ENCODE peak calls at places on chromosomes 16 and 17, in nine cellular contexts. R is myocyte; L is NCI-H1092 treated with DMSO at 0.1 percent for 48 hours; Y is NCI-H1105; G is WTC11; M is EL; C is hippocampal formation; B is stimulated activated CD4-positive, alpha-beta T cell treated with anti-CD3 and anti-CD28 coated beads, Interleukin-15, amount 100 ng/mL, for 1 hour; E is H1. H is an unnamed sample.

GRCh38 chr17:7477392-7478275 is 1.8 kb downstream of the ZBTB4 start:
- DNase-seq in R (peak), L (no peak), Y (no peak), G (no peak), M (peak), C (no peak), B (no peak), E (no peak), H (no peak)

GRCh38 chr17:56902350-56902749 is 11.5 kb downstream of the TRIM25 start:
- DNase-seq in R (peak), L (no peak), Y (no peak), G (no peak), M (peak), C (no peak), B (no peak), E (no peak), H (no peak)

GRCh38 chr17:82383411-82383810 is 11.8 kb downstream of the UTS2R start:
- DNase-seq in R (no peak), L (peak), Y (no peak), G (no peak), M (no peak), C (no peak), B (no peak), E (no peak), H (no peak)

GRCh38 chr16:86077243-86077940 is 178.4 kb downstream of the IRF8 start:
- DNase-seq in R (no peak), L (no peak), Y (no peak), G (no peak), M (no peak), C (no peak), B (no peak), E (no peak), H (no peak)

GRCh38 chr16:64397945-64398508 is 723.8 kb downstream of the CDH11 start:
- DNase-seq in R (no peak), L (no peak), Y (no peak), G (no peak), M (no peak), C (no peak), B (no peak), E (no peak), H (no peak)

GRCh38 chr16:83835972-83836566 is 28.3 kb downstream of the HSBP1 start:
- DNase-seq in R (peak), L (no peak), Y (no peak), G (no peak), M (peak), C (no peak), B (no peak), E (no peak), H (no peak)

GRCh38 chr16:56708418-56708817 is 21.5 kb upstream of the NUP93 start:
- DNase-seq in R (no peak), L (no peak), Y (no peak), G (no peak), M (no peak), C (no peak), B (no peak), E (no peak), H (no peak)

GRCh38 chr17:80992077-80992947 is 671 bp downstream of the CHMP6 start:
- DNase-seq in R (no peak), L (no peak), Y (no peak), G (peak), M (no peak), C (no peak), B (no peak), E (no peak), H (no peak)

GRCh38 chr17:57856792-57857620 is 7.2 kb upstream of the MRPS23 start:
- DNase-seq in R (no peak), L (no peak), Y (no peak), G (no peak), M (no peak), C (no peak), B (no peak), E (no peak), H (no peak)

GRCh38 chr16:77290451-77291110 is 91.4 kb downstream of the SYCE1L start:
- DNase-seq in R (peak), L (peak), Y (peak), G (no peak), M (no peak), C (no peak), B (no peak), E (no peak), H (peak)

GRCh38 chr17:53353919-53354351 is 468.8 kb upstream of the KIF2B start:
- DNase-seq in R (no peak), L (peak), Y (peak), G (no peak), M (no peak), C (peak), B (no peak), E (no peak), H (no peak)

GRCh38 chr16:4091638-4092037 is 24.6 kb downstream of the ADCY9 start:
- DNase-seq in R (no peak), L (peak), Y (no peak), G (no peak), M (no peak), C (no peak), B (no peak), E (no peak), H (no peak)